ENCODE peak calls at places on chromosomes 12 and 14, in eight cellular contexts. One of them, this sample, is unnamed.

GRCh38 chr12:47082963-47083621 is 3.3 kb upstream of the AMIGO2 start:
- DNase-seq in SJCRH30: peak; percentile 62
- DNase-seq in effector memory CD4-positive, alpha-beta T cell: no peak
- DNase-seq in hepatocyte: peak; percentile 63
- DNase-seq in stomach: no peak
- DNase-seq in esophagus squamous epithelium: no peak
- DNase-seq in uterus: no peak
- DNase-seq in fibroblast of lung: peak; percentile 88
- DNase-seq in this sample: no peak

GRCh38 chr12:93181396-93181965 is 196.2 kb upstream of the NUDT4 start:
- DNase-seq in SJCRH30: no peak
- DNase-seq in effector memory CD4-positive, alpha-beta T cell: no peak
- DNase-seq in hepatocyte: no peak
- DNase-seq in stomach: no peak
- DNase-seq in esophagus squamous epithelium: no peak
- DNase-seq in uterus: no peak
- DNase-seq in fibroblast of lung: no peak
- DNase-seq in this sample: no peak

GRCh38 chr12:67533159-67533558 is 115.4 kb upstream of the DYRK2 start:
- DNase-seq in SJCRH30: no peak
- DNase-seq in effector memory CD4-positive, alpha-beta T cell: no peak
- DNase-seq in hepatocyte: no peak
- DNase-seq in stomach: no peak
- DNase-seq in esophagus squamous epithelium: no peak
- DNase-seq in uterus: no peak
- DNase-seq in fibroblast of lung: no peak
- DNase-seq in this sample: no peak

GRCh38 chr12:106233011-106233410 is 14.8 kb downstream of the CKAP4 start:
- DNase-seq in SJCRH30: no peak
- DNase-seq in effector memory CD4-positive, alpha-beta T cell: no peak
- DNase-seq in hepatocyte: no peak
- DNase-seq in stomach: no peak
- DNase-seq in esophagus squamous epithelium: no peak
- DNase-seq in uterus: no peak
- DNase-seq in fibroblast of lung: no peak
- DNase-seq in this sample: no peak

GRCh38 chr12:57868870-57869609 is 22.5 kb upstream of the CTDSP2 start:
- DNase-seq in SJCRH30: peak; percentile 100
- DNase-seq in effector memory CD4-positive, alpha-beta T cell: no peak
- DNase-seq in hepatocyte: no peak
- DNase-seq in stomach: no peak
- DNase-seq in esophagus squamous epithelium: no peak
- DNase-seq in uterus: peak; percentile 65
- DNase-seq in fibroblast of lung: no peak
- DNase-seq in this sample: peak; percentile 85

GRCh38 chr12:122185494-122186082 is 2.7 kb downstream of the LRRC43 start:
- DNase-seq in SJCRH30: no peak
- DNase-seq in effector memory CD4-positive, alpha-beta T cell: no peak
- DNase-seq in hepatocyte: no peak
- DNase-seq in stomach: no peak
- DNase-seq in esophagus squamous epithelium: no peak
- DNase-seq in uterus: no peak
- DNase-seq in fibroblast of lung: no peak
- DNase-seq in this sample: no peak

GRCh38 chr12:65308601-65309071 is 30.2 kb downstream of the MSRB3 start:
- DNase-seq in SJCRH30: no peak
- DNase-seq in effector memory CD4-positive, alpha-beta T cell: no peak
- DNase-seq in hepatocyte: no peak
- DNase-seq in stomach: no peak
- DNase-seq in esophagus squamous epithelium: no peak
- DNase-seq in uterus: peak; percentile 21
- DNase-seq in fibroblast of lung: peak; percentile 44
- DNase-seq in this sample: peak; percentile 9

GRCh38 chr12:121036810-121037326 is 2.2 kb downstream of the OASL start:
- DNase-seq in SJCRH30: no peak
- DNase-seq in effector memory CD4-positive, alpha-beta T cell: peak; percentile 13
- DNase-seq in hepatocyte: peak; percentile 5
- DNase-seq in stomach: no peak
- DNase-seq in esophagus squamous epithelium: no peak
- DNase-seq in uterus: no peak
- DNase-seq in fibroblast of lung: peak; percentile 23
- DNase-seq in this sample: no peak

GRCh38 chr12:89019439-89020120 is 332.7 kb downstream of the DUSP6 start:
- DNase-seq in SJCRH30: peak; percentile 95
- DNase-seq in effector memory CD4-positive, alpha-beta T cell: peak; percentile 39
- DNase-seq in hepatocyte: peak; percentile 86
- DNase-seq in stomach: peak; percentile 84
- DNase-seq in esophagus squamous epithelium: peak; percentile 17
- DNase-seq in uterus: peak; percentile 80
- DNase-seq in fibroblast of lung: peak; percentile 90
- DNase-seq in this sample: peak; percentile 80

GRCh38 chr14:87896393-87897380 is 96.3 kb downstream of the GALC start:
- DNase-seq in SJCRH30: peak; percentile 75
- DNase-seq in effector memory CD4-positive, alpha-beta T cell: no peak
- DNase-seq in hepatocyte: peak; percentile 77
- DNase-seq in stomach: no peak
- DNase-seq in esophagus squamous epithelium: no peak
- DNase-seq in uterus: no peak
- DNase-seq in fibroblast of lung: peak; percentile 65
- DNase-seq in this sample: no peak

GRCh38 chr14:91350813-91351507 is 66.7 kb downstream of the CCDC88C start:
- DNase-seq in SJCRH30: no peak
- DNase-seq in effector memory CD4-positive, alpha-beta T cell: peak; percentile 52
- DNase-seq in hepatocyte: no peak
- DNase-seq in stomach: no peak
- DNase-seq in esophagus squamous epithelium: no peak
- DNase-seq in uterus: no peak
- DNase-seq in fibroblast of lung: no peak
- DNase-seq in this sample: no peak

GRCh38 chr12:109718390-109718789 is 4.8 kb downstream of the FAM222A start:
- DNase-seq in SJCRH30: no peak
- DNase-seq in effector memory CD4-positive, alpha-beta T cell: no peak
- DNase-seq in hepatocyte: peak; percentile 48
- DNase-seq in stomach: no peak
- DNase-seq in esophagus squamous epithelium: no peak
- DNase-seq in uterus: no peak
- DNase-seq in fibroblast of lung: no peak
- DNase-seq in this sample: peak; percentile 58

GRCh38 chr12:82507656-82508055 is 149.3 kb downstream of the METTL25 start:
- DNase-seq in SJCRH30: no peak
- DNase-seq in effector memory CD4-positive, alpha-beta T cell: no peak
- DNase-seq in hepatocyte: no peak
- DNase-seq in stomach: no peak
- DNase-seq in esophagus squamous epithelium: no peak
- DNase-seq in uterus: no peak
- DNase-seq in fibroblast of lung: no peak
- DNase-seq in this sample: no peak

GRCh38 chr14:69055973-69056372 is 76.9 kb upstream of the ACTN1 start:
- DNase-seq in SJCRH30: no peak
- DNase-seq in effector memory CD4-positive, alpha-beta T cell: no peak
- DNase-seq in hepatocyte: no peak
- DNase-seq in stomach: no peak
- DNase-seq in esophagus squamous epithelium: no peak
- DNase-seq in uterus: no peak
- DNase-seq in fibroblast of lung: peak; percentile 19
- DNase-seq in this sample: no peak

GRCh38 chr12:54560374-54560858 is 11.0 kb downstream of the PDE1B start:
- DNase-seq in SJCRH30: peak; percentile 22
- DNase-seq in effector memory CD4-positive, alpha-beta T cell: peak; percentile 81
- DNase-seq in hepatocyte: peak; percentile 86
- DNase-seq in stomach: peak; percentile 87
- DNase-seq in esophagus squamous epithelium: peak; percentile 72
- DNase-seq in uterus: peak; percentile 93
- DNase-seq in fibroblast of lung: peak; percentile 63
- DNase-seq in this sample: peak; percentile 91

GRCh38 chr14:79540394-79540793 is 670.9 kb downstream of the DIO2 start:
- DNase-seq in SJCRH30: no peak
- DNase-seq in effector memory CD4-positive, alpha-beta T cell: no peak
- DNase-seq in hepatocyte: no peak
- DNase-seq in stomach: no peak
- DNase-seq in esophagus squamous epithelium: no peak
- DNase-seq in uterus: no peak
- DNase-seq in fibroblast of lung: no peak
- DNase-seq in this sample: no peak

DNA sequence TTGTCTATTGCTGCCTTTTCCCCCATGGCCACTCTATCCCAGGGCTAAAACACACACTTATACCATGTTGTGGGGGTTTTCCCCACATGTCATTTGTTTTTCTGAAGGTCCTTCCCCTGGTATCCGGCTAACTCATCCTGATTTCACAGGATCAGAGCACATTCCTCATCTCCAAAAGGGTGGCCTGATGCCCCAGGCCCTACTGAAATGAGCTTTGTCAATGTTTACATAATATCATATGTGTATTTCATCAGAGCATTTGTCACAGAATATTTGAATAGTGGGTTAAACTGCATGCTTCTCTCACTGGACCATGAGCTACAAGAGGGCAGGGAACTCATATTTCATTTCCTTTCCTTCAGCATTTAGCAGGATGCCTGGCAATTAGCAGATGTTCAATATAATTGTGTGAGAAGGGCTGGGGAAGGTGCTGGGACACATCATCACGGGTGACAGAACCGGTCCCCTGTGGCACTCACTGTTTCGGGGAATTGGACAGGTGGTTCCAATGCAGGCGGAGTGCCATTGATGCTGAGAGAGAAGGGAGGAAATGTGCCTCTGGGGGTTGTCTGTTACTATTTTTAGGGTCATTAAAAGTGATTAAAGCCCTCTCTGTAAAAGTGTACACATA is 26.8 kb downstream of the EMP1 start:
- DNase-seq in SJCRH30: peak; percentile 80
- DNase-seq in effector memory CD4-positive, alpha-beta T cell: no peak
- DNase-seq in hepatocyte: peak; percentile 12
- DNase-seq in stomach: no peak
- DNase-seq in esophagus squamous epithelium: no peak
- DNase-seq in uterus: no peak
- DNase-seq in fibroblast of lung: peak; percentile 85
- DNase-seq in this sample: no peak
- H3K4me1 ChIP-seq in SJCRH30: peaks cover 25% of the 10 kb centered on the region
- H3K4me1 ChIP-seq in effector memory CD4-positive, alpha-beta T cell: no peaks in the 10 kb centered on the region
- H3K4me1 ChIP-seq in hepatocyte: no peaks in the 10 kb centered on the region
- H3K4me1 ChIP-seq in stomach: peaks cover 7% of the 10 kb centered on the region
- H3K4me1 ChIP-seq in esophagus squamous epithelium: peaks cover 21% of the 10 kb centered on the region
- H3K4me1 ChIP-seq in uterus: no peaks in the 10 kb centered on the region
- H3K4me1 ChIP-seq in fibroblast of lung: peaks cover 20% of the 10 kb centered on the region
- H3K4me1 ChIP-seq in this sample: no peaks in the 10 kb centered on the region

GRCh38 chr14:23670489-23670888 is 34.3 kb downstream of the DHRS2 start:
- DNase-seq in SJCRH30: no peak
- DNase-seq in effector memory CD4-positive, alpha-beta T cell: no peak
- DNase-seq in hepatocyte: no peak
- DNase-seq in stomach: no peak
- DNase-seq in esophagus squamous epithelium: no peak
- DNase-seq in uterus: no peak
- DNase-seq in fibroblast of lung: no peak
- DNase-seq in this sample: no peak

GRCh38 chr14:23665302-23666016 is 29.3 kb downstream of the DHRS2 start:
- DNase-seq in SJCRH30: no peak
- DNase-seq in effector memory CD4-positive, alpha-beta T cell: no peak
- DNase-seq in hepatocyte: no peak
- DNase-seq in stomach: no peak
- DNase-seq in esophagus squamous epithelium: no peak
- DNase-seq in uterus: no peak
- DNase-seq in fibroblast of lung: no peak
- DNase-seq in this sample: no peak

GRCh38 chr14:23664207-23664885 is 28.2 kb downstream of the DHRS2 start:
- DNase-seq in SJCRH30: no peak
- DNase-seq in effector memory CD4-positive, alpha-beta T cell: no peak
- DNase-seq in hepatocyte: no peak
- DNase-seq in stomach: no peak
- DNase-seq in esophagus squamous epithelium: no peak
- DNase-seq in uterus: no peak
- DNase-seq in fibroblast of lung: no peak
- DNase-seq in this sample: no peak

GRCh38 chr14:23669441-23669840 is 33.3 kb downstream of the DHRS2 start:
- DNase-seq in SJCRH30: no peak
- DNase-seq in effector memory CD4-positive, alpha-beta T cell: no peak
- DNase-seq in hepatocyte: no peak
- DNase-seq in stomach: no peak
- DNase-seq in esophagus squamous epithelium: no peak
- DNase-seq in uterus: no peak
- DNase-seq in fibroblast of lung: no peak
- DNase-seq in this sample: no peak

GRCh38 chr14:23667134-23667533 is 31.0 kb downstream of the DHRS2 start:
- DNase-seq in SJCRH30: no peak
- DNase-seq in effector memory CD4-positive, alpha-beta T cell: no peak
- DNase-seq in hepatocyte: no peak
- DNase-seq in stomach: no peak
- DNase-seq in esophagus squamous epithelium: no peak
- DNase-seq in uterus: no peak
- DNase-seq in fibroblast of lung: no peak
- DNase-seq in this sample: no peak
- H3K4me1 ChIP-seq in SJCRH30: no peaks in the 10 kb centered on the region
- H3K4me1 ChIP-seq in effector memory CD4-positive, alpha-beta T cell: no peaks in the 10 kb centered on the region
- H3K4me1 ChIP-seq in hepatocyte: peaks cover 4% of the 10 kb centered on the region
- H3K4me1 ChIP-seq in stomach: no peaks in the 10 kb centered on the region
- H3K4me1 ChIP-seq in esophagus squamous epithelium: no peaks in the 10 kb centered on the region
- H3K4me1 ChIP-seq in uterus: no peaks in the 10 kb centered on the region
- H3K4me1 ChIP-seq in fibroblast of lung: no peaks in the 10 kb centered on the region
- H3K4me1 ChIP-seq in this sample: no peaks in the 10 kb centered on the region

GRCh38 chr12:6767301-6767591 is 1.1 kb downstream of the PTMS start:
- DNase-seq in SJCRH30: peak; percentile 36
- DNase-seq in effector memory CD4-positive, alpha-beta T cell: no peak
- DNase-seq in hepatocyte: no peak
- DNase-seq in stomach: no peak
- DNase-seq in esophagus squamous epithelium: no peak
- DNase-seq in uterus: no peak
- DNase-seq in fibroblast of lung: no peak
- DNase-seq in this sample: no peak
- H3K4me1 ChIP-seq in SJCRH30: peaks cover 26% of the 10 kb centered on the region
- H3K4me1 ChIP-seq in effector memory CD4-positive, alpha-beta T cell: peaks cover 26% of the 10 kb centered on the region
- H3K4me1 ChIP-seq in hepatocyte: peaks cover 41% of the 10 kb centered on the region
- H3K4me1 ChIP-seq in stomach: peaks cover 86% of the 10 kb centered on the region
- H3K4me1 ChIP-seq in esophagus squamous epithelium: peaks cover 52% of the 10 kb centered on the region
- H3K4me1 ChIP-seq in uterus: peaks cover 4% of the 10 kb centered on the region
- H3K4me1 ChIP-seq in fibroblast of lung: peaks cover 27% of the 10 kb centered on the region
- H3K4me1 ChIP-seq in this sample: peaks cover 48% of the 10 kb centered on the region

GRCh38 chr12:12901158-12901791 is 9.9 kb downstream of the GPRC5A start:
- DNase-seq in SJCRH30: peak; percentile 66
- DNase-seq in effector memory CD4-positive, alpha-beta T cell: no peak
- DNase-seq in hepatocyte: peak; percentile 87
- DNase-seq in stomach: no peak
- DNase-seq in esophagus squamous epithelium: no peak
- DNase-seq in uterus: peak; percentile 91
- DNase-seq in fibroblast of lung: peak; percentile 91
- DNase-seq in this sample: no peak

GRCh38 chr12:12900786-12901157 is 9.4 kb downstream of the GPRC5A start:
- DNase-seq in SJCRH30: no peak
- DNase-seq in effector memory CD4-positive, alpha-beta T cell: no peak
- DNase-seq in hepatocyte: no peak
- DNase-seq in stomach: no peak
- DNase-seq in esophagus squamous epithelium: no peak
- DNase-seq in uterus: no peak
- DNase-seq in fibroblast of lung: no peak
- DNase-seq in this sample: no peak

GRCh38 chr12:12898136-12898712 is 6.9 kb downstream of the GPRC5A start:
- DNase-seq in SJCRH30: no peak
- DNase-seq in effector memory CD4-positive, alpha-beta T cell: no peak
- DNase-seq in hepatocyte: no peak
- DNase-seq in stomach: no peak
- DNase-seq in esophagus squamous epithelium: no peak
- DNase-seq in uterus: no peak
- DNase-seq in fibroblast of lung: no peak
- DNase-seq in this sample: no peak

GRCh38 chr12:12898911-12899511 is 7.6 kb downstream of the GPRC5A start:
- DNase-seq in SJCRH30: no peak
- DNase-seq in effector memory CD4-positive, alpha-beta T cell: no peak
- DNase-seq in hepatocyte: no peak
- DNase-seq in stomach: no peak
- DNase-seq in esophagus squamous epithelium: no peak
- DNase-seq in uterus: no peak
- DNase-seq in fibroblast of lung: no peak
- DNase-seq in this sample: no peak

GRCh38 chr12:12899530-12900380 is 8.4 kb downstream of the GPRC5A start:
- DNase-seq in SJCRH30: no peak
- DNase-seq in effector memory CD4-positive, alpha-beta T cell: no peak
- DNase-seq in hepatocyte: peak; percentile 80
- DNase-seq in stomach: no peak
- DNase-seq in esophagus squamous epithelium: no peak
- DNase-seq in uterus: peak; percentile 88
- DNase-seq in fibroblast of lung: peak; percentile 97
- DNase-seq in this sample: no peak
- H3K4me1 ChIP-seq in SJCRH30: peaks cover 12% of the 10 kb centered on the region
- H3K4me1 ChIP-seq in effector memory CD4-positive, alpha-beta T cell: no peaks in the 10 kb centered on the region
- H3K4me1 ChIP-seq in hepatocyte: peaks cover 13% of the 10 kb centered on the region
- H3K4me1 ChIP-seq in stomach: peaks cover 76% of the 10 kb centered on the region
- H3K4me1 ChIP-seq in esophagus squamous epithelium: peaks cover 45% of the 10 kb centered on the region
- H3K4me1 ChIP-seq in uterus: no peaks in the 10 kb centered on the region
- H3K4me1 ChIP-seq in fibroblast of lung: peaks cover 30% of the 10 kb centered on the region
- H3K4me1 ChIP-seq in this sample: no peaks in the 10 kb centered on the region

This sample was measured in BE2C.